ENCODE peak calls at places on chromosomes 1 and 21, in five cellular contexts. One of them, this sample, is unnamed.

GRCh38 chr1:14826172-14826636 is 227.7 kb downstream of the KAZN start:
- DNase-seq in colonic mucosa: peak
- DNase-seq in HFF-Myc: peak
- DNase-seq in tibial artery: no peak
- DNase-seq in H9: no peak
- DNase-seq in this sample: no peak

GRCh38 chr21:40902299-40902698 is 55.3 kb upstream of the DSCAM start:
- DNase-seq in H9: no peak
- DNase-seq in HFF-Myc: no peak
- DNase-seq in colonic mucosa: no peak
- DNase-seq in tibial artery: no peak
- DNase-seq in this sample: no peak

GRCh38 chr1:67327864-67328263 is 20.2 kb downstream of the IL12RB2 start:
- DNase-seq in H9: no peak
- DNase-seq in tibial artery: no peak
- DNase-seq in HFF-Myc: no peak
- DNase-seq in colonic mucosa: no peak
- DNase-seq in this sample: no peak

GRCh38 chr21:32602099-32602498 is 10.1 kb downstream of the CFAP298 start:
- DNase-seq in colonic mucosa: no peak
- DNase-seq in tibial artery: no peak
- DNase-seq in HFF-Myc: no peak
- DNase-seq in H9: no peak
- DNase-seq in this sample: no peak

GRCh38 chr1:84892657-84893618 is at the start of gene LPAR3:
- DNase-seq in H9: peak
- DNase-seq in colonic mucosa: peak
- DNase-seq in HFF-Myc: no peak
- DNase-seq in tibial artery: no peak
- DNase-seq in this sample: no peak

GRCh38 chr1:8569242-8569641 is 248.2 kb downstream of the RERE start:
- DNase-seq in H9: no peak
- DNase-seq in tibial artery: no peak
- DNase-seq in HFF-Myc: no peak
- DNase-seq in colonic mucosa: no peak
- DNase-seq in this sample: no peak

GRCh38 chr1:109089242-109090015 is 1.1 kb upstream of the TMEM167B start:
- DNase-seq in HFF-Myc: no peak
- DNase-seq in colonic mucosa: peak
- DNase-seq in H9: peak
- DNase-seq in tibial artery: no peak
- DNase-seq in this sample: no peak

GRCh38 chr1:11967028-11967547 is 13.2 kb upstream of the MFN2 start:
- DNase-seq in HFF-Myc: no peak
- DNase-seq in tibial artery: no peak
- DNase-seq in colonic mucosa: peak
- DNase-seq in H9: peak
- DNase-seq in this sample: peak

GRCh38 chr1:79197421-79197820 is 190.9 kb upstream of the ADGRL4 start:
- DNase-seq in tibial artery: no peak
- DNase-seq in colonic mucosa: no peak
- DNase-seq in HFF-Myc: no peak
- DNase-seq in H9: no peak
- DNase-seq in this sample: no peak
- TF ChIP-seq CTCF in tibial artery: no peak
- TF ChIP-seq CTCF in colonic mucosa: no peak
- TF ChIP-seq CTCF in HFF-Myc: peak
- TF ChIP-seq CTCF in H9: peak
- TF ChIP-seq CTCF in this sample: peak

GRCh38 chr1:230926182-230926581 is 52.5 kb downstream of the TTC13 start:
- DNase-seq in tibial artery: no peak
- DNase-seq in HFF-Myc: no peak
- DNase-seq in H9: no peak
- DNase-seq in colonic mucosa: no peak
- DNase-seq in this sample: peak

GRCh38 chr1:230917284-230918135 is 49.2 kb upstream of the C1orf198 start:
- DNase-seq in tibial artery: peak
- DNase-seq in H9: peak
- DNase-seq in colonic mucosa: peak
- DNase-seq in HFF-Myc: peak
- DNase-seq in this sample: no peak

GRCh38 chr1:230916607-230917283 is 48.4 kb upstream of the C1orf198 start:
- DNase-seq in colonic mucosa: no peak
- DNase-seq in HFF-Myc: no peak
- DNase-seq in H9: no peak
- DNase-seq in tibial artery: no peak
- DNase-seq in this sample: no peak

GRCh38 chr1:230919201-230919600 is 50.9 kb upstream of the C1orf198 start:
- DNase-seq in colonic mucosa: peak
- DNase-seq in tibial artery: no peak
- DNase-seq in H9: no peak
- DNase-seq in HFF-Myc: no peak
- DNase-seq in this sample: no peak

GRCh38 chr1:230922620-230923019 is 54.3 kb upstream of the C1orf198 start:
- DNase-seq in H9: no peak
- DNase-seq in HFF-Myc: no peak
- DNase-seq in tibial artery: no peak
- DNase-seq in colonic mucosa: no peak
- DNase-seq in this sample: no peak
- TF ChIP-seq CTCF in H9: peak
- TF ChIP-seq CTCF in HFF-Myc: peak
- TF ChIP-seq CTCF in tibial artery: no peak
- TF ChIP-seq CTCF in colonic mucosa: no peak
- TF ChIP-seq CTCF in this sample: no peak

DNA sequence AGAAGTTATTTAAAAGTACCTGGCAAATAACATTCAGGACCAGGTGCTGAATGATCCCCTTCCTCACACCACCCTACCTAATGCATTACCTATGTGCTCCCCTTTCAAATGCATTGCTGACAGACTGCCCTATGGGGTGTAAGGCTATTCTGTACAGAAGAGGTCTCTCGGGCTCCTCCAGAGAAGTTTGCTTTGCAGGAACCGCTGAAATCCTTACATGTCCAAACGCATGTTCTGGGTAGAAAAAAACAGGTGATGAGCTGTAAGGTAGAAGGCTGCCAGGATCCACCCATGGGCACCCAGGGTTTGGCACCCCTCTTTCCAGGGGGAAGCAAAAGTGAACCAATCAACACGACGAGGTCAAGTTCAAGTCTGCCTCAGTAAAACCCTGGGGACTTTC is 58.3 kb upstream of the TARBP1 start:
- DNase-seq in colonic mucosa: no peak
- DNase-seq in tibial artery: no peak
- DNase-seq in H9: no peak
- DNase-seq in HFF-Myc: no peak
- DNase-seq in this sample: no peak
- TF ChIP-seq CTCF in colonic mucosa: no peak
- TF ChIP-seq CTCF in tibial artery: no peak
- TF ChIP-seq CTCF in H9: no peak
- TF ChIP-seq CTCF in HFF-Myc: no peak
- TF ChIP-seq CTCF in this sample: no peak

DNA sequence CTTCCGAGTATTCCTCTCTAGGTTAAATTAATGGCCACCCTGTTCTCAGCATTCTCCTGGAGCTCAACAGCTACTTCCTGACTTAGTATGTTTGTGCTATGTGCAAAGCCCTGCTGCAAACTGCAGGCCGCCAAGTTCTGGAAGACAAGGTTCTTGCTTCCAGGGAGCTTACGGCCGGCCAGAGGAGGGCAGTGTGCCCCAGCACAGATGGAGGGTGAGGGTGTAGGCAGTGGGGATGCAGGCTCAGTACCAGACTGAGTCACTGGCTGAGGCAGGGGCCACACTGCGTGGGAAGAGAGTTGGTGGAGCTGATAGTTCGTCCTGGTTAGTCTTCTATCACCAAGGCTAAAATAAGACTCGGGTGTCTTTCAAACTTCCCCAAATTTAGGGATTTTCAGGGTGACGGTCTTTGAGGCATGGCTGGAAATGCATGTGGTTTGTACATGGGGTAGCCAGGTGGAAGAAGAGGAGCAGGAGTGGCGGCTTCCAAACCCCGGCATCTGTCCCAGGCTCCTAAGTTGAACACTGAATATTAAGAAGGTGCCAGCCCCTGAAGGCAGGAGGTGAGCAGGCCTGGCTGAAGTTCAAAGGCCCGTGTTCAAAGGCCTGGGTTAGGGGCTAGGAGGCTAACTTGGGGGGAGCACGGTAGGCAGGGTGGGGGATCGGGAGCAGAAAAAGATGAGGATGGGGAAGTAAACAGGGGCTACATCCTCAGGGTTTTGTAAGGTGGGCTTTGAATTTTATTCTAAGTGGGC is 42.9 kb downstream of the ELK4 start:
- DNase-seq in colonic mucosa: no peak
- DNase-seq in H9: peak
- DNase-seq in tibial artery: peak
- DNase-seq in HFF-Myc: no peak
- DNase-seq in this sample: no peak
- TF ChIP-seq CTCF in colonic mucosa: peak
- TF ChIP-seq CTCF in H9: peak
- TF ChIP-seq CTCF in tibial artery: no peak
- TF ChIP-seq CTCF in HFF-Myc: peak
- TF ChIP-seq CTCF in this sample: peak

This sample was measured in retinal pigment epithelial cell.